ENCODE peak calls at places on chromosomes 3 and 15, in nine cellular contexts. J is NCI-H1694; H is NT2/D1; K is heart right ventricle; B is activated effector memory CD4-positive, alpha-beta T cell treated with Interleukin-2 at 50 U/mL for 16 hours; O is BE2C; V is Right ventricle myocardium superior; E is activated T-cell treated with anti-CD3 and anti-CD28 coated beads for 1 hour; Z is stimulated activated CD4-positive, alpha-beta T cell treated with anti-CD3 and anti-CD28 coated beads, TNF-alpha, amount 100 ng/mL, for 1 hour. U is an unnamed sample.

GRCh38 chr3:17811633-17812032 is 69.2 kb upstream of the TBC1D5 start:
- DNase-seq in J (no peak), H (no peak), K (no peak), B (no peak), O (no peak), V (no peak), E (no peak), Z (no peak), U (no peak)

GRCh38 chr15:38563723-38564519 is 693 bp downstream of the RASGRP1 start:
- DNase-seq in J (no peak), H (no peak), K (peak; percentile 40), B (peak; percentile 84), O (peak; percentile 65), V (peak; percentile 80), E (peak; percentile 81), Z (peak; percentile 88), U (peak; percentile 80)

GRCh38 chr3:149448331-149448831 is 26.1 kb upstream of the TM4SF4 start:
- DNase-seq in J (no peak), H (no peak), K (no peak), B (no peak), O (no peak), V (no peak), E (no peak), Z (no peak), U (no peak)

GRCh38 chr3:54344601-54345216 is 222.4 kb downstream of the CACNA2D3 start:
- DNase-seq in J (no peak), H (no peak), K (no peak), B (no peak), O (no peak), V (no peak), E (no peak), Z (no peak), U (no peak)

GRCh38 chr15:68420186-68420684 is 11.7 kb downstream of the ITGA11 start:
- DNase-seq in J (no peak), H (peak; percentile 28), K (peak; percentile 1), B (no peak), O (no peak), V (no peak), E (no peak), Z (no peak), U (no peak)

GRCh38 chr3:155046935-155047334 is 33.2 kb upstream of the MME start:
- DNase-seq in J (no peak), H (no peak), K (no peak), B (no peak), O (no peak), V (no peak), E (no peak), Z (no peak), U (no peak)

GRCh38 chr15:32901995-32902394 is 184.2 kb downstream of the GREM1 start:
- DNase-seq in J (no peak), H (no peak), K (no peak), B (no peak), O (no peak), V (no peak), E (no peak), Z (no peak), U (no peak)

GRCh38 chr3:105465251-105465853 is 98.6 kb downstream of the ALCAM start:
- DNase-seq in J (no peak), H (no peak), K (no peak), B (no peak), O (no peak), V (no peak), E (no peak), Z (no peak), U (no peak)

GRCh38 chr3:59046839-59047238 is 3.0 kb downstream of the CFAP20DC start:
- DNase-seq in J (no peak), H (no peak), K (no peak), B (no peak), O (no peak), V (no peak), E (no peak), Z (no peak), U (no peak)

GRCh38 chr15:70014860-70015490 is 82.7 kb downstream of the TLE3 start:
- DNase-seq in J (no peak), H (peak; percentile 91), K (no peak), B (no peak), O (no peak), V (no peak), E (no peak), Z (no peak), U (no peak)

GRCh38 chr3:50885070-50885469 is 210.3 kb downstream of the DOCK3 start:
- DNase-seq in J (no peak), H (no peak), K (no peak), B (no peak), O (no peak), V (no peak), E (no peak), Z (no peak), U (no peak)

GRCh38 chr15:83282859-83283812 is 1.3 kb downstream of the BNC1 start:
- DNase-seq in J (no peak), H (no peak), K (peak; percentile 18), B (no peak), O (no peak), V (peak; percentile 47), E (no peak), Z (no peak), U (no peak)

GRCh38 chr15:60004846-60005351 is 788 bp downstream of the FOXB1 start:
- DNase-seq in J (no peak), H (no peak), K (no peak), B (no peak), O (no peak), V (no peak), E (no peak), Z (no peak), U (no peak)

GRCh38 chr3:14699643-14700042 is 24.7 kb downstream of the C3orf20 start:
- DNase-seq in J (no peak), H (no peak), K (peak; percentile 58), B (no peak), O (no peak), V (peak; percentile 52), E (no peak), Z (no peak), U (no peak)

GRCh38 chr3:180048840-180049239 is 12.1 kb upstream of the PEX5L start:
- DNase-seq in J (no peak), H (no peak), K (no peak), B (no peak), O (no peak), V (no peak), E (no peak), Z (no peak), U (no peak)

GRCh38 chr15:23035964-23036566 is 3.3 kb downstream of the TUBGCP5 start:
- DNase-seq in J (no peak), H (peak; percentile 30), K (peak; percentile 32), B (no peak), O (peak; percentile 78), V (no peak), E (peak; percentile 38), Z (peak; percentile 23), U (no peak)

GRCh38 chr3:79871656-79872055 is 103.9 kb upstream of the ROBO1 start:
- DNase-seq in J (no peak), H (no peak), K (no peak), B (no peak), O (no peak), V (no peak), E (no peak), Z (no peak), U (no peak)

GRCh38 chr3:4720316-4721075 is 227.3 kb downstream of the ITPR1 start:
- DNase-seq in J (no peak), H (peak; percentile 55), K (peak; percentile 87), B (no peak), O (no peak), V (peak; percentile 68), E (no peak), Z (no peak), U (no peak)

U was measured in central memory CD8-positive, alpha-beta T cell.